ENCODE peak calls at places on chromosomes 3 and 15, in ten cellular contexts. One of them, this sample, is unnamed.
A peak's percentile ranks its signal among the peaks of the same experiment; 100 is the strongest.

GRCh38 chr3:71513495-71513894 is 70.0 kb downstream of the FOXP1 start:
- DNase-seq in HCT116: no peak
- DNase-seq in Caco-2: no peak
- DNase-seq in effector memory CD4-positive, alpha-beta T cell: no peak
- DNase-seq in body of pancreas: no peak
- DNase-seq in mucosa of descending colon: no peak
- DNase-seq in lower lobe of right lung: no peak
- DNase-seq in left ventricle myocardium inferior: no peak
- DNase-seq in astrocyte: no peak
- DNase-seq in GM23338: no peak
- DNase-seq in this sample: no peak

GRCh38 chr3:169945313-169945712 is 21.3 kb upstream of the SEC62 start:
- DNase-seq in HCT116: no peak
- DNase-seq in Caco-2: no peak
- DNase-seq in effector memory CD4-positive, alpha-beta T cell: no peak
- DNase-seq in body of pancreas: peak; percentile 62
- DNase-seq in mucosa of descending colon: peak; percentile 32
- DNase-seq in lower lobe of right lung: peak; percentile 62
- DNase-seq in left ventricle myocardium inferior: peak; percentile 19
- DNase-seq in astrocyte: no peak
- DNase-seq in GM23338: no peak
- DNase-seq in this sample: peak; percentile 27

GRCh38 chr3:106328224-106328623 is 459.4 kb upstream of the CBLB start:
- DNase-seq in HCT116: no peak
- DNase-seq in Caco-2: no peak
- DNase-seq in effector memory CD4-positive, alpha-beta T cell: no peak
- DNase-seq in body of pancreas: no peak
- DNase-seq in mucosa of descending colon: no peak
- DNase-seq in lower lobe of right lung: no peak
- DNase-seq in left ventricle myocardium inferior: no peak
- DNase-seq in astrocyte: no peak
- DNase-seq in GM23338: no peak
- DNase-seq in this sample: no peak

GRCh38 chr15:94110476-94111130 is 120.8 kb upstream of the MCTP2 start:
- DNase-seq in HCT116: no peak
- DNase-seq in Caco-2: peak; percentile 52
- DNase-seq in effector memory CD4-positive, alpha-beta T cell: no peak
- DNase-seq in body of pancreas: no peak
- DNase-seq in mucosa of descending colon: no peak
- DNase-seq in lower lobe of right lung: no peak
- DNase-seq in left ventricle myocardium inferior: no peak
- DNase-seq in astrocyte: no peak
- DNase-seq in GM23338: peak; percentile 26
- DNase-seq in this sample: no peak

GRCh38 chr3:49131040-49131439 is 1.8 kb downstream of the LAMB2 start:
- DNase-seq in HCT116: no peak
- DNase-seq in Caco-2: no peak
- DNase-seq in effector memory CD4-positive, alpha-beta T cell: no peak
- DNase-seq in body of pancreas: no peak
- DNase-seq in mucosa of descending colon: no peak
- DNase-seq in lower lobe of right lung: no peak
- DNase-seq in left ventricle myocardium inferior: no peak
- DNase-seq in astrocyte: no peak
- DNase-seq in GM23338: no peak
- DNase-seq in this sample: no peak

GRCh38 chr15:35545316-35545824 is 595 bp downstream of the DPH6 start:
- DNase-seq in HCT116: peak; percentile 21
- DNase-seq in Caco-2: peak; percentile 59
- DNase-seq in effector memory CD4-positive, alpha-beta T cell: no peak
- DNase-seq in body of pancreas: peak; percentile 60
- DNase-seq in mucosa of descending colon: peak; percentile 69
- DNase-seq in lower lobe of right lung: peak; percentile 63
- DNase-seq in left ventricle myocardium inferior: peak; percentile 47
- DNase-seq in astrocyte: peak; percentile 59
- DNase-seq in GM23338: peak; percentile 50
- DNase-seq in this sample: peak; percentile 62

GRCh38 chr3:133576169-133576568 is 2.7 kb downstream of the CDV3 start:
- DNase-seq in HCT116: no peak
- DNase-seq in Caco-2: no peak
- DNase-seq in effector memory CD4-positive, alpha-beta T cell: no peak
- DNase-seq in body of pancreas: no peak
- DNase-seq in mucosa of descending colon: no peak
- DNase-seq in lower lobe of right lung: no peak
- DNase-seq in left ventricle myocardium inferior: no peak
- DNase-seq in astrocyte: no peak
- DNase-seq in GM23338: no peak
- DNase-seq in this sample: no peak

GRCh38 chr3:128351476-128352085 is 115.1 kb downstream of the DNAJB8 start:
- DNase-seq in HCT116: no peak
- DNase-seq in Caco-2: no peak
- DNase-seq in effector memory CD4-positive, alpha-beta T cell: no peak
- DNase-seq in body of pancreas: peak; percentile 86
- DNase-seq in mucosa of descending colon: no peak
- DNase-seq in lower lobe of right lung: no peak
- DNase-seq in left ventricle myocardium inferior: no peak
- DNase-seq in astrocyte: no peak
- DNase-seq in GM23338: no peak
- DNase-seq in this sample: no peak

DNA sequence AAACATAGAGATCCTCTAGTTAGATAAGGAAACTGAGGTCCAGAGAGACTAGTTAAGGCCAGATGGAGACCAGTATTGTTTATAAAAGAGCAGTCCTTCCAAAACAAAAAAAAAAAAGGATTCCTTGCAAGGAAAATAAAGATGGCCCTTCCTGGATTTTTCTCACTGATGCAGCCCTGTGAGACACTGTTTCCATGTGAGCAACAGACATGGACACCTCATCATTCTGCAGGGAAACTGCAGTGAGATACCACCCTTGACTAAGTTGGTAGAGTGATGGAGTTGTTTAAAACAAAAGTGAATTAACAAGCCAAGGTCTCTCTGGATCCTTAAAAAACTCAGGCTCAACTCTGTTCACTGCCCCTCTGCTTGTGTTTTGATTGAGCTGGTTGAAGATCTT is 65.6 kb upstream of the MYZAP start:
- DNase-seq in HCT116: no peak
- DNase-seq in Caco-2: no peak
- DNase-seq in effector memory CD4-positive, alpha-beta T cell: no peak
- DNase-seq in body of pancreas: no peak
- DNase-seq in mucosa of descending colon: no peak
- DNase-seq in lower lobe of right lung: no peak
- DNase-seq in left ventricle myocardium inferior: no peak
- DNase-seq in astrocyte: no peak
- DNase-seq in GM23338: no peak
- DNase-seq in this sample: no peak
- H3K36me3 ChIP-seq in HCT116: no peaks in the 10 kb centered on the region
- H3K36me3 ChIP-seq in Caco-2: no peaks in the 10 kb centered on the region
- H3K36me3 ChIP-seq in effector memory CD4-positive, alpha-beta T cell: no peaks in the 10 kb centered on the region
- H3K36me3 ChIP-seq in body of pancreas: no peaks in the 10 kb centered on the region
- H3K36me3 ChIP-seq in mucosa of descending colon: no peaks in the 10 kb centered on the region
- H3K36me3 ChIP-seq in lower lobe of right lung: peaks cover 26% of the 10 kb centered on the region
- H3K36me3 ChIP-seq in left ventricle myocardium inferior: no peaks in the 10 kb centered on the region
- H3K36me3 ChIP-seq in astrocyte: no peaks in the 10 kb centered on the region
- H3K36me3 ChIP-seq in GM23338: peaks cover 42% of the 10 kb centered on the region
- H3K36me3 ChIP-seq in this sample: no peaks in the 10 kb centered on the region

GRCh38 chr3:38265604-38266307 is at the start of gene SLC22A13:
- DNase-seq in HCT116: no peak
- DNase-seq in Caco-2: no peak
- DNase-seq in effector memory CD4-positive, alpha-beta T cell: no peak
- DNase-seq in body of pancreas: no peak
- DNase-seq in mucosa of descending colon: no peak
- DNase-seq in lower lobe of right lung: no peak
- DNase-seq in left ventricle myocardium inferior: no peak
- DNase-seq in astrocyte: no peak
- DNase-seq in GM23338: no peak
- DNase-seq in this sample: no peak

GRCh38 chr3:38266810-38267209 is 1.2 kb downstream of the SLC22A13 start:
- DNase-seq in HCT116: no peak
- DNase-seq in Caco-2: no peak
- DNase-seq in effector memory CD4-positive, alpha-beta T cell: no peak
- DNase-seq in body of pancreas: no peak
- DNase-seq in mucosa of descending colon: no peak
- DNase-seq in lower lobe of right lung: no peak
- DNase-seq in left ventricle myocardium inferior: no peak
- DNase-seq in astrocyte: no peak
- DNase-seq in GM23338: no peak
- DNase-seq in this sample: no peak

GRCh38 chr3:38264779-38265178 is 833 bp upstream of the SLC22A13 start:
- DNase-seq in HCT116: no peak
- DNase-seq in Caco-2: no peak
- DNase-seq in effector memory CD4-positive, alpha-beta T cell: no peak
- DNase-seq in body of pancreas: no peak
- DNase-seq in mucosa of descending colon: no peak
- DNase-seq in lower lobe of right lung: no peak
- DNase-seq in left ventricle myocardium inferior: no peak
- DNase-seq in astrocyte: no peak
- DNase-seq in GM23338: no peak
- DNase-seq in this sample: no peak

GRCh38 chr3:38267689-38268477 is 2.3 kb downstream of the SLC22A13 start:
- DNase-seq in HCT116: no peak
- DNase-seq in Caco-2: no peak
- DNase-seq in effector memory CD4-positive, alpha-beta T cell: no peak
- DNase-seq in body of pancreas: no peak
- DNase-seq in mucosa of descending colon: no peak
- DNase-seq in lower lobe of right lung: no peak
- DNase-seq in left ventricle myocardium inferior: no peak
- DNase-seq in astrocyte: no peak
- DNase-seq in GM23338: peak; percentile 37
- DNase-seq in this sample: no peak

DNA sequence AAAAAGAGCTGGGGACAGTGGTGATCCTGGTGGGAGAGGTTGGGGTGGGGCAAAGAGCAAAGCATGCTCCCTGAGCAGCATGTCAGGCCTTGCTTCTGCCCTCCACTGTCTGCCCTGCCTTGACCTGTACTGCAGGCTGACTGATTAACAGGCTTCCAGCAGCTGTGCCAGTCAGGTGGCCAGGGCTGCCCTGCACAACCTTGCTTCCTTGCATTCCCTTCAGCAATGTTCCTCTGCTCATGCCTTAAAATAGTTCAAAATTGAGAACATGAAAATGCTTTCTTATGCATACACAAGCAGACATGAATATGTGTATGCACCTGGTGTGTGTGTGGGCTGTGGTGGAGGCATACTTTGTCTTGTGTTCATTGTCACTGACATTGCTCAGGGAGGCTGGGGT is 1.3 kb upstream of the SLC22A13 start:
- DNase-seq in HCT116: no peak
- DNase-seq in Caco-2: no peak
- DNase-seq in effector memory CD4-positive, alpha-beta T cell: no peak
- DNase-seq in body of pancreas: no peak
- DNase-seq in mucosa of descending colon: no peak
- DNase-seq in lower lobe of right lung: no peak
- DNase-seq in left ventricle myocardium inferior: peak; percentile 24
- DNase-seq in astrocyte: no peak
- DNase-seq in GM23338: no peak
- DNase-seq in this sample: no peak
- H3K4me1 ChIP-seq in HCT116: no peaks in the 10 kb centered on the region
- H3K4me1 ChIP-seq in Caco-2: no peaks in the 10 kb centered on the region
- H3K4me1 ChIP-seq in effector memory CD4-positive, alpha-beta T cell: no peaks in the 10 kb centered on the region
- H3K4me1 ChIP-seq in body of pancreas: peaks cover 26% of the 10 kb centered on the region
- H3K4me1 ChIP-seq in mucosa of descending colon: no peaks in the 10 kb centered on the region
- H3K4me1 ChIP-seq in lower lobe of right lung: no peaks in the 10 kb centered on the region
- H3K4me1 ChIP-seq in left ventricle myocardium inferior: peaks cover 31% of the 10 kb centered on the region
- H3K4me1 ChIP-seq in astrocyte: no peaks in the 10 kb centered on the region
- H3K4me1 ChIP-seq in GM23338: peaks cover 12% of the 10 kb centered on the region
- H3K4me1 ChIP-seq in this sample: no peaks in the 10 kb centered on the region

GRCh38 chr15:92979011-92979701 is 79.0 kb downstream of the CHD2 start:
- DNase-seq in HCT116: no peak
- DNase-seq in Caco-2: no peak
- DNase-seq in effector memory CD4-positive, alpha-beta T cell: no peak
- DNase-seq in body of pancreas: no peak
- DNase-seq in mucosa of descending colon: no peak
- DNase-seq in lower lobe of right lung: no peak
- DNase-seq in left ventricle myocardium inferior: no peak
- DNase-seq in astrocyte: peak; percentile 57
- DNase-seq in GM23338: no peak
- DNase-seq in this sample: no peak

GRCh38 chr15:92984161-92984560 is 84.0 kb downstream of the CHD2 start:
- DNase-seq in HCT116: no peak
- DNase-seq in Caco-2: no peak
- DNase-seq in effector memory CD4-positive, alpha-beta T cell: no peak
- DNase-seq in body of pancreas: no peak
- DNase-seq in mucosa of descending colon: no peak
- DNase-seq in lower lobe of right lung: no peak
- DNase-seq in left ventricle myocardium inferior: no peak
- DNase-seq in astrocyte: no peak
- DNase-seq in GM23338: no peak
- DNase-seq in this sample: no peak

GRCh38 chr15:92981333-92981732 is 81.2 kb downstream of the CHD2 start:
- DNase-seq in HCT116: peak; percentile 28
- DNase-seq in Caco-2: no peak
- DNase-seq in effector memory CD4-positive, alpha-beta T cell: no peak
- DNase-seq in body of pancreas: no peak
- DNase-seq in mucosa of descending colon: no peak
- DNase-seq in lower lobe of right lung: no peak
- DNase-seq in left ventricle myocardium inferior: no peak
- DNase-seq in astrocyte: peak; percentile 78
- DNase-seq in GM23338: no peak
- DNase-seq in this sample: no peak
- H3K36me3 ChIP-seq in HCT116: peaks cover 71% of the 10 kb centered on the region
- H3K36me3 ChIP-seq in Caco-2: peaks cover 5% of the 10 kb centered on the region
- H3K36me3 ChIP-seq in effector memory CD4-positive, alpha-beta T cell: peaks cover 92% of the 10 kb centered on the region
- H3K36me3 ChIP-seq in body of pancreas: peaks cover 13% of the 10 kb centered on the region
- H3K36me3 ChIP-seq in mucosa of descending colon: peaks cover 35% of the 10 kb centered on the region
- H3K36me3 ChIP-seq in lower lobe of right lung: peaks cover 100% of the 10 kb centered on the region
- H3K36me3 ChIP-seq in left ventricle myocardium inferior: peaks cover 95% of the 10 kb centered on the region
- H3K36me3 ChIP-seq in astrocyte: peaks cover 80% of the 10 kb centered on the region
- H3K36me3 ChIP-seq in GM23338: peaks cover 85% of the 10 kb centered on the region
- H3K36me3 ChIP-seq in this sample: peaks cover 50% of the 10 kb centered on the region

GRCh38 chr3:184759666-184760200 is 47.9 kb upstream of the MAGEF1 start:
- DNase-seq in HCT116: no peak
- DNase-seq in Caco-2: no peak
- DNase-seq in effector memory CD4-positive, alpha-beta T cell: no peak
- DNase-seq in body of pancreas: no peak
- DNase-seq in mucosa of descending colon: no peak
- DNase-seq in lower lobe of right lung: no peak
- DNase-seq in left ventricle myocardium inferior: no peak
- DNase-seq in astrocyte: no peak
- DNase-seq in GM23338: no peak
- DNase-seq in this sample: no peak

GRCh38 chr3:184755315-184755731 is 43.5 kb upstream of the MAGEF1 start:
- DNase-seq in HCT116: no peak
- DNase-seq in Caco-2: no peak
- DNase-seq in effector memory CD4-positive, alpha-beta T cell: no peak
- DNase-seq in body of pancreas: no peak
- DNase-seq in mucosa of descending colon: no peak
- DNase-seq in lower lobe of right lung: no peak
- DNase-seq in left ventricle myocardium inferior: no peak
- DNase-seq in astrocyte: no peak
- DNase-seq in GM23338: no peak
- DNase-seq in this sample: no peak

GRCh38 chr3:184756151-184756681 is 44.4 kb upstream of the MAGEF1 start:
- DNase-seq in HCT116: no peak
- DNase-seq in Caco-2: no peak
- DNase-seq in effector memory CD4-positive, alpha-beta T cell: no peak
- DNase-seq in body of pancreas: no peak
- DNase-seq in mucosa of descending colon: peak; percentile 45
- DNase-seq in lower lobe of right lung: no peak
- DNase-seq in left ventricle myocardium inferior: no peak
- DNase-seq in astrocyte: no peak
- DNase-seq in GM23338: peak; percentile 77
- DNase-seq in this sample: no peak

GRCh38 chr3:184758056-184758455 is 46.2 kb upstream of the MAGEF1 start:
- DNase-seq in HCT116: no peak
- DNase-seq in Caco-2: no peak
- DNase-seq in effector memory CD4-positive, alpha-beta T cell: no peak
- DNase-seq in body of pancreas: no peak
- DNase-seq in mucosa of descending colon: no peak
- DNase-seq in lower lobe of right lung: no peak
- DNase-seq in left ventricle myocardium inferior: no peak
- DNase-seq in astrocyte: no peak
- DNase-seq in GM23338: no peak
- DNase-seq in this sample: no peak

DNA sequence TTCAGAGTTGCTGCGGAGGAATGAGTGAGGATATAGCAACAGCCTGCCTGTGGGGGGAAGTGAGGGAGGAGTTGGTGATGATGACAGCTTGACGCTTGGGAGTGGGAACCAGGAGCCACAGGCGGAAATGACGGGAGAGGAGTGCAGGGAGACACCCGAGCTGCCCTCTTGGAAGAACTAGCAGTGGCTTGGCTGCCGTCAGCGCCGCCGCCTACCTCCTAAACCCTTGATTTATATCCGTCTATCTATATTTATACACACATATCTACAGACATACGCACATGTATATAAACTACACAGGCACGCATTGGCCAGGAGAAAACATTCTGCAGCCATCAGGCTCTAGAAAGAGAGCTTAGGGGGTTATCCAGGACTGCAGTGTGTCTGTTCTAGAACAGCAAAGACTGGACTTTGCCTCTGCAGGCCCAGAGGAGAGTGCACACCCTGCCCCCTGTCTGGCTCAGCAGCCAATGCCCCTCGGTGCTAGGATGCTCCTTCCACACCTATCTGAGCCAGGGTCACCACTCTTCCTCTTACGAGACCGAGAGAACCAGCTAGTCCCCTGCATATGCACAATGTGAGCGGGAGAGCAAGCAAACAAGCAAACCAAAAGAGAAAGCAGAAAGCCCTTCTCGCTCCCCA is 45.3 kb upstream of the MAGEF1 start:
- DNase-seq in HCT116: no peak
- DNase-seq in Caco-2: no peak
- DNase-seq in effector memory CD4-positive, alpha-beta T cell: no peak
- DNase-seq in body of pancreas: peak; percentile 47
- DNase-seq in mucosa of descending colon: peak; percentile 67
- DNase-seq in lower lobe of right lung: no peak
- DNase-seq in left ventricle myocardium inferior: peak; percentile 55
- DNase-seq in astrocyte: peak; percentile 66
- DNase-seq in GM23338: peak; percentile 46
- DNase-seq in this sample: peak; percentile 73
- H3K4me1 ChIP-seq in HCT116: no peaks in the 10 kb centered on the region
- H3K4me1 ChIP-seq in Caco-2: peaks cover 5% of the 10 kb centered on the region
- H3K4me1 ChIP-seq in effector memory CD4-positive, alpha-beta T cell: no peaks in the 10 kb centered on the region
- H3K4me1 ChIP-seq in body of pancreas: peaks cover 60% of the 10 kb centered on the region
- H3K4me1 ChIP-seq in mucosa of descending colon: peaks cover 15% of the 10 kb centered on the region
- H3K4me1 ChIP-seq in lower lobe of right lung: peaks cover 14% of the 10 kb centered on the region
- H3K4me1 ChIP-seq in left ventricle myocardium inferior: peaks cover 38% of the 10 kb centered on the region
- H3K4me1 ChIP-seq in astrocyte: peaks cover 15% of the 10 kb centered on the region
- H3K4me1 ChIP-seq in GM23338: peaks cover 20% of the 10 kb centered on the region
- H3K4me1 ChIP-seq in this sample: no peaks in the 10 kb centered on the region

This sample was measured in colonic mucosa.